ENCODE peak calls at places on chromosomes 4 and X, in ten cellular contexts. One of them, this sample, is unnamed.

GRCh38 chrX:119755981-119756533 is 2.3 kb upstream of the SOWAHD start:
- DNase-seq in HepG2: peak; percentile 14
- DNase-seq in HCT116: no peak
- DNase-seq in breast epithelium: no peak
- DNase-seq in A549: no peak
- DNase-seq in Peyer's patch: peak; percentile 78
- DNase-seq in stomach: peak; percentile 29
- DNase-seq in IMR-90: peak; percentile 73
- DNase-seq in ovary: no peak
- DNase-seq in adrenal gland: no peak
- DNase-seq in this sample: no peak

GRCh38 chr4:182263562-182263961 is 20.4 kb downstream of the TENM3 start:
- DNase-seq in ovary: no peak
- DNase-seq in breast epithelium: no peak
- DNase-seq in HCT116: no peak
- DNase-seq in Peyer's patch: no peak
- DNase-seq in IMR-90: no peak
- DNase-seq in adrenal gland: no peak
- DNase-seq in HepG2: no peak
- DNase-seq in stomach: no peak
- DNase-seq in A549: no peak
- DNase-seq in this sample: no peak

GRCh38 chr4:10364194-10364593 is 93.0 kb downstream of the ZNF518B start:
- DNase-seq in adrenal gland: no peak
- DNase-seq in HepG2: no peak
- DNase-seq in stomach: no peak
- DNase-seq in Peyer's patch: no peak
- DNase-seq in A549: no peak
- DNase-seq in ovary: no peak
- DNase-seq in HCT116: no peak
- DNase-seq in IMR-90: no peak
- DNase-seq in breast epithelium: no peak
- DNase-seq in this sample: no peak

GRCh38 chr4:80035336-80035735 is 37.7 kb downstream of the ANTXR2 start:
- DNase-seq in HepG2: peak; percentile 7
- DNase-seq in breast epithelium: no peak
- DNase-seq in IMR-90: no peak
- DNase-seq in A549: no peak
- DNase-seq in Peyer's patch: no peak
- DNase-seq in adrenal gland: no peak
- DNase-seq in stomach: peak; percentile 38
- DNase-seq in HCT116: no peak
- DNase-seq in ovary: no peak
- DNase-seq in this sample: no peak

GRCh38 chr4:187059031-187059430 is 335.4 kb upstream of the FAT1 start:
- DNase-seq in Peyer's patch: no peak
- DNase-seq in ovary: no peak
- DNase-seq in breast epithelium: no peak
- DNase-seq in A549: no peak
- DNase-seq in IMR-90: no peak
- DNase-seq in adrenal gland: no peak
- DNase-seq in stomach: no peak
- DNase-seq in HCT116: no peak
- DNase-seq in HepG2: no peak
- DNase-seq in this sample: no peak

GRCh38 chr4:88276952-88277710 is 7.2 kb downstream of the PPM1K start:
- DNase-seq in stomach: no peak
- DNase-seq in ovary: no peak
- DNase-seq in breast epithelium: no peak
- DNase-seq in A549: no peak
- DNase-seq in HCT116: no peak
- DNase-seq in Peyer's patch: no peak
- DNase-seq in HepG2: no peak
- DNase-seq in adrenal gland: no peak
- DNase-seq in IMR-90: no peak
- DNase-seq in this sample: no peak

GRCh38 chr4:107939307-107939706 is 8.0 kb downstream of the CYP2U1 start:
- DNase-seq in adrenal gland: no peak
- DNase-seq in HCT116: no peak
- DNase-seq in A549: no peak
- DNase-seq in HepG2: no peak
- DNase-seq in Peyer's patch: no peak
- DNase-seq in ovary: no peak
- DNase-seq in IMR-90: peak; percentile 56
- DNase-seq in stomach: no peak
- DNase-seq in breast epithelium: no peak
- DNase-seq in this sample: no peak

GRCh38 chr4:86302242-86302641 is 57.6 kb downstream of the MAPK10 start:
- DNase-seq in HepG2: peak; percentile 3
- DNase-seq in Peyer's patch: no peak
- DNase-seq in adrenal gland: peak; percentile 16
- DNase-seq in IMR-90: peak; percentile 1
- DNase-seq in A549: no peak
- DNase-seq in stomach: no peak
- DNase-seq in breast epithelium: no peak
- DNase-seq in HCT116: no peak
- DNase-seq in ovary: peak; percentile 32
- DNase-seq in this sample: no peak

GRCh38 chrX:8960809-8961413 is 73.0 kb downstream of the FAM9B start:
- DNase-seq in breast epithelium: no peak
- DNase-seq in adrenal gland: no peak
- DNase-seq in Peyer's patch: peak; percentile 24
- DNase-seq in IMR-90: no peak
- DNase-seq in stomach: no peak
- DNase-seq in ovary: no peak
- DNase-seq in A549: no peak
- DNase-seq in HCT116: no peak
- DNase-seq in HepG2: no peak
- DNase-seq in this sample: no peak

GRCh38 chrX:154002215-154002719 is 17.4 kb downstream of the IRAK1 start:
- DNase-seq in Peyer's patch: peak; percentile 71
- DNase-seq in breast epithelium: no peak
- DNase-seq in ovary: no peak
- DNase-seq in HepG2: no peak
- DNase-seq in stomach: no peak
- DNase-seq in IMR-90: peak; percentile 61
- DNase-seq in A549: no peak
- DNase-seq in adrenal gland: peak; percentile 74
- DNase-seq in HCT116: no peak
- DNase-seq in this sample: no peak

GRCh38 chr4:116899536-116899935 is 185.8 kb downstream of the TRAM1L1 start:
- DNase-seq in A549: no peak
- DNase-seq in stomach: no peak
- DNase-seq in breast epithelium: no peak
- DNase-seq in HepG2: no peak
- DNase-seq in IMR-90: no peak
- DNase-seq in ovary: no peak
- DNase-seq in Peyer's patch: no peak
- DNase-seq in HCT116: no peak
- DNase-seq in adrenal gland: no peak
- DNase-seq in this sample: no peak

GRCh38 chr4:80115368-80116181 is 42.5 kb upstream of the ANTXR2 start:
- DNase-seq in HCT116: no peak
- DNase-seq in ovary: no peak
- DNase-seq in stomach: no peak
- DNase-seq in Peyer's patch: no peak
- DNase-seq in adrenal gland: no peak
- DNase-seq in breast epithelium: no peak
- DNase-seq in A549: no peak
- DNase-seq in IMR-90: no peak
- DNase-seq in HepG2: no peak
- DNase-seq in this sample: no peak

GRCh38 chr4:8495803-8496202 is 55.2 kb downstream of the TRMT44 start:
- DNase-seq in Peyer's patch: no peak
- DNase-seq in breast epithelium: no peak
- DNase-seq in IMR-90: no peak
- DNase-seq in adrenal gland: no peak
- DNase-seq in stomach: no peak
- DNase-seq in ovary: no peak
- DNase-seq in HCT116: no peak
- DNase-seq in HepG2: no peak
- DNase-seq in A549: no peak
- DNase-seq in this sample: no peak

GRCh38 chr4:121189351-121189750 is 25.2 kb upstream of the TNIP3 start:
- DNase-seq in HCT116: no peak
- DNase-seq in stomach: no peak
- DNase-seq in IMR-90: no peak
- DNase-seq in A549: no peak
- DNase-seq in breast epithelium: no peak
- DNase-seq in adrenal gland: no peak
- DNase-seq in ovary: no peak
- DNase-seq in Peyer's patch: no peak
- DNase-seq in HepG2: no peak
- DNase-seq in this sample: no peak

GRCh38 chrX:10326578-10326977 is 169.8 kb downstream of the CLCN4 start:
- DNase-seq in stomach: no peak
- DNase-seq in ovary: no peak
- DNase-seq in Peyer's patch: no peak
- DNase-seq in A549: peak; percentile 13
- DNase-seq in breast epithelium: no peak
- DNase-seq in IMR-90: peak; percentile 43
- DNase-seq in HepG2: peak; percentile 25
- DNase-seq in adrenal gland: peak; percentile 13
- DNase-seq in HCT116: peak; percentile 22
- DNase-seq in this sample: peak; percentile 11

DNA sequence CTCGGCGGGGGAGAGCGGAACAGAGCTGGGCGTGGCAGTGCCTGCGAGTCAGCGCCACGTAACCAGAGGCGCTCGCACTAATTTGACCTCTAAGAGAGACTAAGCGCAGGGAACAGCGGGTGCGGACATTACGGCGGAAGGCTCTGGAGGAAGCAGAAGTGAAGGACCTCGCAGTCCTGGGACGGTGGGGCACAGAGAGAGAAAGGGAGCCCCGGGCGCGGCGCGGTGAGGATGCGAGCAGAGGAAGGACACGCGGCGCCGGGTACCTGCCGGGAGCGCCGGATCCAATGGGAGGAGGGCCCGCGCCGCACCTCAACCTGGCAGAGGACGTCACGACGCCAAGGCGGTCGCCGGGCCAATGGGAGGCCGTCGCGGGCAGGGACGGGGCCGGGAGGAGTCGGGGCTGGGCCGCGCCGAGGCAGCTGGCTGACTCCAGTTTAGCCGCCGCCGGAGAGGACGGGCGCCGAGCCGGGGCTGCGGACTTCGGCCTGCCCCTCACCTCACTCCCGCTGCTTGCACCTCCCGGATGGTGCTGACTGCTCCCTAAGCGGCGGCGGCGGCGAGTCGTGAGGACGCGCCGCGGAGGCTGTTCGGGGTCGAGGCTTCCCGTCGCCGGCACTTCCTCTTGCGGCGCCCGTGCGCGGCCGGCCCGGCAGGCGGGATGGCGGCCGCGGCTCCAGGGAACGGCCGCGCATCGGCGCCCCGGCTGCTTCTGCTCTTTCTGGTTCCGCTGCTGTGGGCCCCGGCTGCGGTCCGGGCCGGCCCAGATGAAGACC is at the start of gene TMEM165:
- DNase-seq in IMR-90: peak; percentile 79
- DNase-seq in stomach: peak; percentile 96
- DNase-seq in breast epithelium: peak; percentile 93
- DNase-seq in adrenal gland: peak; percentile 95
- DNase-seq in A549: peak; percentile 67
- DNase-seq in ovary: peak; percentile 88
- DNase-seq in HCT116: peak; percentile 77
- DNase-seq in HepG2: peak; percentile 77
- DNase-seq in Peyer's patch: peak; percentile 93
- DNase-seq in this sample: peak; percentile 88
- TF ChIP-seq POLR2A in IMR-90: peak; percentile 96
- TF ChIP-seq POLR2A in stomach: no peak
- TF ChIP-seq POLR2A in breast epithelium: peak; percentile 87
- TF ChIP-seq POLR2A in adrenal gland: peak; percentile 96
- TF ChIP-seq POLR2A in A549: peak; percentile 82
- TF ChIP-seq POLR2A in ovary: peak; percentile 90
- TF ChIP-seq POLR2A in HCT116: peak; percentile 76
- TF ChIP-seq POLR2A in HepG2: peak; percentile 87
- TF ChIP-seq POLR2A in Peyer's patch: peak; percentile 95
- TF ChIP-seq POLR2A in this sample: peak; percentile 93

DNA sequence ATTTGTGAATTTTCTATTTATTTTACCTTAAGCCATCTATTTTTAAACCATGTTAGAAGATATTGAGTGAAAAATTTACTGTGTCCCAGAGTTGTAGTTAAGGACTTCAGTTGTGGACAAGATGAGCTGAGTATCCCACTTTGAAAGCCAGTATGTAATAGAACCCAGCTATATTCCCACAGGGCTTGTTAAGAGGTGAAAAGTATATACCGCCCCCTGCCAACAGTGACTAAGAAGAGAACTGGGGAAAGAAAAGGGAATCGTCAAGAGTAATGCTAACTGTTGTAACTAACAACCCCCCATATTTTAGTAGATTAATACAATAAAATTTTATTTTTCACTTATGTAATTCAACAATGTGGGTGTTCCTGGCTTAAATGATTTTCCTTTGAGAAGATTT is 250.3 kb upstream of the GIMD1 start:
- DNase-seq in stomach: no peak
- DNase-seq in IMR-90: no peak
- DNase-seq in HCT116: no peak
- DNase-seq in Peyer's patch: no peak
- DNase-seq in ovary: no peak
- DNase-seq in HepG2: no peak
- DNase-seq in breast epithelium: no peak
- DNase-seq in A549: no peak
- DNase-seq in adrenal gland: no peak
- DNase-seq in this sample: no peak
- TF ChIP-seq CTCF in stomach: no peak
- TF ChIP-seq CTCF in IMR-90: no peak
- TF ChIP-seq CTCF in HCT116: no peak
- TF ChIP-seq CTCF in Peyer's patch: no peak
- TF ChIP-seq CTCF in ovary: no peak
- TF ChIP-seq CTCF in HepG2: no peak
- TF ChIP-seq CTCF in breast epithelium: no peak
- TF ChIP-seq CTCF in A549: no peak
- TF ChIP-seq CTCF in adrenal gland: no peak
- TF ChIP-seq CTCF in this sample: no peak

DNA sequence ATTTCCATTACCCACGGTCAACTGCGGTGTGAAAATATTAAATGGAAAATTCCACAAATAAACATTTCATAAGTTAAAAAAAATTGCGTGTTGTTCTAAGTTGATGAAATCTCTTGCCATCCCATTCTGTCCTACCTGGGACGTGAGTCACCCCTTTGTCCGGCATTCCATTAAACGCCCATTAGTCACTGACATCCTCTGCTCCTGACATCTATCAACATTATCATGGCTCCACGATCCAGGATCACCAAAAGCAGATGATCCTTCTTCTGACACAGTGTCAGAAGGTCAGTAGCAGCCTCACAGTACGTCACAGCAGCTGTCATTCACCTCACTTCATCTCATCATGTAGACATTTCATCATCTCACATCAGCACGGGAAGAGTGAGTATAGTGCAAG is 125.7 kb downstream of the ZNF827 start:
- DNase-seq in HCT116: peak; percentile 93
- DNase-seq in A549: peak; percentile 16
- DNase-seq in IMR-90: no peak
- DNase-seq in stomach: no peak
- DNase-seq in breast epithelium: no peak
- DNase-seq in Peyer's patch: no peak
- DNase-seq in HepG2: peak; percentile 7
- DNase-seq in ovary: no peak
- DNase-seq in adrenal gland: no peak
- DNase-seq in this sample: no peak
- H3K27ac ChIP-seq in HCT116: peak overlapping the region; percentile 72
- H3K27ac ChIP-seq in A549: peak overlapping the region; percentile 74
- H3K27ac ChIP-seq in IMR-90: no peak overlapping the region
- H3K27ac ChIP-seq in stomach: no peak overlapping the region
- H3K27ac ChIP-seq in breast epithelium: no peak overlapping the region
- H3K27ac ChIP-seq in Peyer's patch: no peak overlapping the region
- H3K27ac ChIP-seq in HepG2: no peak overlapping the region
- H3K27ac ChIP-seq in ovary: no peak overlapping the region
- H3K27ac ChIP-seq in adrenal gland: no peak overlapping the region
- H3K27ac ChIP-seq in this sample: no peak overlapping the region

GRCh38 chr4:81504685-81505598 is 33.2 kb upstream of the RASGEF1B start:
- DNase-seq in A549: no peak
- DNase-seq in breast epithelium: no peak
- DNase-seq in Peyer's patch: peak; percentile 86
- DNase-seq in ovary: no peak
- DNase-seq in HCT116: no peak
- DNase-seq in stomach: peak; percentile 52
- DNase-seq in IMR-90: no peak
- DNase-seq in adrenal gland: peak; percentile 56
- DNase-seq in HepG2: no peak
- DNase-seq in this sample: peak; percentile 31
- TF ChIP-seq POLR2A in A549: no peak
- TF ChIP-seq POLR2A in breast epithelium: no peak
- TF ChIP-seq POLR2A in Peyer's patch: no peak
- TF ChIP-seq POLR2A in ovary: no peak
- TF ChIP-seq POLR2A in HCT116: no peak
- TF ChIP-seq POLR2A in stomach: no peak
- TF ChIP-seq POLR2A in IMR-90: no peak
- TF ChIP-seq POLR2A in adrenal gland: peak; percentile 22
- TF ChIP-seq POLR2A in HepG2: no peak
- TF ChIP-seq POLR2A in this sample: no peak

This sample was measured in gastrocnemius medialis.